ENCODE peak calls at places on chromosomes 2 and 18, in five cellular contexts. F, G, S, W and E are unnamed samples.

GRCh38 chr2:33033524-33034150 is 86.9 kb downstream of the LTBP1 start:
- DNase-seq in S (peak; percentile 10), F (peak; percentile 39), G (peak; percentile 38), W (no peak), E (peak; percentile 5)

GRCh38 chr18:77870238-77870637 is 620.6 kb downstream of the GALR1 start:
- DNase-seq in S (no peak), G (no peak), W (no peak), F (no peak), E (no peak)

GRCh38 chr2:176139170-176139611 is 9.7 kb downstream of the HOXD8 start:
- DNase-seq in F (peak; percentile 62), W (peak; percentile 37), G (no peak), S (no peak), E (no peak)

GRCh38 chr2:199119796-199120195 is 337.9 kb downstream of the SATB2 start:
- DNase-seq in G (no peak), F (no peak), S (no peak), W (no peak), E (no peak)

GRCh38 chr2:187546762-187547333 is 7.4 kb downstream of the TFPI start:
- DNase-seq in F (no peak), S (no peak), W (no peak), G (no peak), E (no peak)

GRCh38 chr2:100675373-100675772 is 112.6 kb downstream of the PDCL3 start:
- DNase-seq in S (no peak), G (no peak), F (no peak), W (no peak), E (no peak)

GRCh38 chr2:96138146-96139145 is at the start of gene ASTL:
- DNase-seq in S (no peak), G (peak; percentile 70), F (peak; percentile 73), W (peak; percentile 88), E (peak; percentile 38)

GRCh38 chr18:8769509-8769908 is 64.2 kb downstream of the MTCL1 start:
- DNase-seq in F (no peak), G (no peak), W (no peak), S (no peak), E (no peak)

GRCh38 chr2:119025762-119026351 is 83.9 kb downstream of the MARCO start:
- DNase-seq in G (no peak), W (peak; percentile 44), F (no peak), S (no peak), E (no peak)

GRCh38 chr2:197576631-197577030 is 60.8 kb downstream of the MOB4 start:
- DNase-seq in G (no peak), S (no peak), F (no peak), W (no peak), E (no peak)

GRCh38 chr2:49296107-49296506 is 141.8 kb upstream of the FSHR start:
- DNase-seq in S (no peak), W (no peak), G (no peak), F (no peak), E (no peak)

GRCh38 chr2:108917078-108917440 is 72.0 kb downstream of the EDAR start:
- DNase-seq in S (no peak), F (no peak), G (no peak), W (no peak), E (no peak)

GRCh38 chr2:10722252-10722825 is 909 bp downstream of the ATP6V1C2 start:
- DNase-seq in G (no peak), W (no peak), F (no peak), S (no peak), E (no peak)

GRCh38 chr18:66066191-66066590 is 315.4 kb downstream of the CDH7 start:
- DNase-seq in F (no peak), G (no peak), W (no peak), S (no peak), E (no peak)

GRCh38 chr2:173496746-173497145 is 142.1 kb downstream of the CDCA7 start:
- DNase-seq in S (no peak), F (no peak), W (no peak), G (no peak), E (no peak)

GRCh38 chr18:53567935-53568574 is 656.4 kb downstream of the MBD2 start:
- DNase-seq in G (peak; percentile 7), W (peak; percentile 45), S (no peak), F (peak; percentile 39), E (peak; percentile 47)

GRCh38 chr2:150182564-150183249 is 304.8 kb downstream of the RND3 start:
- DNase-seq in S (no peak), F (peak; percentile 67), W (no peak), G (no peak), E (no peak)

GRCh38 chr2:181371782-181372292 is 85.3 kb upstream of the ITGA4 start:
- DNase-seq in S (no peak), F (no peak), G (no peak), W (no peak), E (no peak)

GRCh38 chr2:96095116-96095636 is 21.2 kb downstream of the ADRA2B start:
- DNase-seq in W (no peak), F (no peak), G (peak; percentile 76), S (no peak), E (no peak)

GRCh38 chr2:156464106-156464505 is 27.9 kb downstream of the GPD2 start:
- DNase-seq in F (no peak), W (no peak), S (no peak), G (no peak), E (no peak)

GRCh38 chr2:201959198-201959597 is 74.5 kb upstream of the FZD7 start:
- DNase-seq in S (no peak), W (no peak), G (no peak), F (no peak), E (no peak)

GRCh38 chr2:5932556-5933469 is 240.6 kb downstream of the SOX11 start:
- DNase-seq in W (no peak), F (peak; percentile 76), G (no peak), S (no peak), E (peak; percentile 46)
- TF ChIP-seq JUND in W (no peak), F (no peak), G (no peak), S (no peak), E (no peak)

GRCh38 chr18:22344908-22345670 is 72.6 kb downstream of the CTAGE1 start:
- DNase-seq in G (no peak), F (no peak), S (no peak), W (no peak), E (no peak)
- TF ChIP-seq JUND in G (no peak), F (no peak), S (no peak), W (no peak), E (no peak)

DNA sequence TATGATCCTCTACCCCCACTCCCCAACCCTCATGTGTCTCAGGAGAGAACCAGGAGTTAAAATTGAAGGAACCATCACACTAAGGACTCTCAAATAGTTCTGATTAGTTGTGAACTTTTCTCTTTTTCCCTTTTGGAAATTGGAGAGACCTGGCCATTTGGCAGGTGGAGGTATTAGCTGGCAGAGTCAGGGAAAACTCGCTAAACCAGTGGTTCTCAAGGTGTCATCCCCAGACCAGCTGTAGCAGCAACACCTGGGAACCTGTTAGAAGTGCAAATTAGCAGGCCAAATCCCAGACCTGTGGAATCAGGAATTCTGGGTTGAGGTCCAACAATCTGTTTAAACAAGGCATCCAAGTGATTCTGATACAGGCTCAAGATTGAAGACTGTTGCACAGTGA is 2.7 kb upstream of the TMEM131 start:
- DNase-seq in W (no peak), S (no peak), F (no peak), G (no peak), E (no peak)
- TF ChIP-seq JUND in W (no peak), S (no peak), F (no peak), G (no peak), E (no peak)

GRCh38 chr2:180205616-180206271 is 198.6 kb upstream of the CWC22 start:
- DNase-seq in S (no peak), F (no peak), W (no peak), G (no peak), E (no peak)
- TF ChIP-seq JUND in S (no peak), F (no peak), W (no peak), G (no peak), E (no peak)

GRCh38 chr2:47798628-47799027 is 15.7 kb downstream of the MSH6 start:
- DNase-seq in W (no peak), G (no peak), F (no peak), S (no peak), E (no peak)
- TF ChIP-seq JUND in W (no peak), G (no peak), F (no peak), S (no peak), E (no peak)

GRCh38 chr2:85751627-85752026 is 2.2 kb upstream of the ATOH8 start:
- DNase-seq in G (no peak), S (no peak), W (no peak), F (no peak), E (no peak)

GRCh38 chr2:85753035-85753524 is 711 bp upstream of the ATOH8 start:
- DNase-seq in W (no peak), F (no peak), G (no peak), S (no peak), E (no peak)

GRCh38 chr2:85754313-85755095 is 713 bp downstream of the ATOH8 start:
- DNase-seq in G (no peak), W (peak; percentile 80), S (no peak), F (peak; percentile 77), E (no peak)

GRCh38 chr2:85755122-85756027 is 1.6 kb downstream of the ATOH8 start:
- DNase-seq in S (no peak), G (no peak), F (no peak), W (no peak), E (no peak)

DNA sequence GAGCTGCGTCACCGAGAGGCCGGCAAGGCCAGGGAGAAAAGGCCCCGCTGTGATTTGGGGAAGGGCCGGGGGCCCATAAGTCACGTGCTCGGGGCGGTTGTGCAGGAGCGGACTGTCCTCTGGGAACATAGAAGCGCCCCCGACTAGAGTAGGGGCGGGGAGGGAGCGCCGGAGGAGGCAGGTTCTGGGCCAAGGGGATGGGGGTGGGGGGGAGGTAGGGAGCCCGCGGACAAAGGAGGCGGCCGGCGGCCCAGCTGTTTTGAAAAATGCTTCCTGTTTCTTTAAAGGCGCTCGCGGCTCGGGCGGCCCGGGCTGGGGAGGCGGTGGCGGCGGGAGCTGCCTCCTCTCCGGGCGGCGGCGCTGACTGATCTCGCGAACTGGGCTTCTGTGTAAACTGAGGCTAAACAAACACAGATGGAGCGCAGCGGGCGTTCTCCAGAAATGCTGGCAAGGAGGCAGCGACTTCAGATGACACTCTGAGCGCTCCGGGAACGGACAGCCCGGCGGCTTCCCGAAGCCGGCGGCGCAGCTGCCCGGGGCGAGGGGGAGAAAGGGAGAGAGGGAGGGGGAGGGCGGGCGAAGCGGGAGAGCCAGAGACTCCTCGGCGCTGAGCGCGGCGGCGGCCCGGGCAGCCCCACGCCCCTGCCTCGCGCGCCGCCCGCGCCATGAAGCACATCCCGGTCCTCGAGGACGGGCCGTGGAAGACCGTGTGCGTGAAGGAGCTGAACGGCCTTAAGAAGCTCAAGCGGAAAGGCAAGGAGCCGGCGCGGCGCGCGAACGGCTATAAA is at the start of gene ATOH8:
- DNase-seq in W (peak; percentile 82), S (no peak), G (peak; percentile 14), F (peak; percentile 78), E (peak; percentile 23)
- TF ChIP-seq JUND in W (no peak), S (no peak), G (no peak), F (no peak), E (no peak)

DNA sequence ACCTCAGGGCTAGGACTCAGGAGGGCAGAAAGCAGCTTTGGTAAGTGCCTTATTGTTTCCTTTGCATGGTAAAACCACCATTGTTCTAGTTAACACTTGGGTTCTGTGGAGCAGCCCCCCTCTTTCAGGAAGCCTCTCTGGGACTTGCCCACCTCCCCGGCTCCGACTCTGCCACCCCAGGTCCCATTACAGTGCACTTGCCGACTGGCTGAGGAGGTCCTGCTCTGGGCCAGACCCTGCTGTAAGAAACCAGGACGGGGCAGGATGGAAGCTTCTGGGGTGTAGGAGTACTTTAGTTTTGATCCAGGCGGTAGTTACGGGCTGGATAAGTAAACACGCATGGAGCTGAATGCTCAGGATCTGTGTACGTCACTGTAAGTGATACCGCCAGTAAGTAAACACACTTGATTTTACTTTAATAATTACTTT is 25.4 kb downstream of the HS1BP3 start:
- DNase-seq in G (no peak), S (no peak), F (no peak), W (no peak), E (no peak)
- TF ChIP-seq JUND in G (no peak), S (no peak), F (no peak), W (no peak), E (no peak)